ENCODE peak calls at places on chromosomes 5 and 9, in five cellular contexts. W is A549, N is H1, I is K562, G is HepG2. E is an unnamed sample.

GRCh38 chr9:83199240-83199639 is 136.3 kb upstream of the RASEF start:
- DNase-seq in W (peak; percentile 55), N (no peak), I (no peak), G (peak; percentile 44), E (peak; percentile 25)

GRCh38 chr5:81233080-81233634 is at the start of gene CKMT2:
- DNase-seq in W (no peak), N (peak; percentile 93), I (peak; percentile 10), G (peak; percentile 33), E (no peak)

GRCh38 chr5:102772273-102772672 is 17.2 kb downstream of the PAM start:
- DNase-seq in W (no peak), N (no peak), I (no peak), G (no peak), E (no peak)

GRCh38 chr5:100647461-100648230 is 112.5 kb downstream of the FAM174A start:
- DNase-seq in W (no peak), N (no peak), I (peak; percentile 69), G (no peak), E (no peak)

GRCh38 chr5:67161767-67162166 is 34.8 kb downstream of the CD180 start:
- DNase-seq in W (no peak), N (no peak), I (no peak), G (no peak), E (no peak)

GRCh38 chr9:129357773-129358250 is 179.8 kb upstream of the IER5L start:
- DNase-seq in W (no peak), N (no peak), I (no peak), G (no peak), E (no peak)

GRCh38 chr5:128290152-128290858 is 206.7 kb downstream of the SLC12A2 start:
- DNase-seq in W (no peak), N (no peak), I (no peak), G (no peak), E (peak; percentile 33)

GRCh38 chr9:36833954-36834353 is 200.1 kb downstream of the PAX5 start:
- DNase-seq in W (no peak), N (peak; percentile 66), I (no peak), G (no peak), E (no peak)

GRCh38 chr9:134169166-134169565 is 4.8 kb upstream of the RNU6ATAC start:
- DNase-seq in W (no peak), N (no peak), I (no peak), G (no peak), E (no peak)

GRCh38 chr9:88533951-88534455 is 975 bp upstream of the NXNL2 start:
- DNase-seq in W (peak; percentile 78), N (peak; percentile 78), I (peak; percentile 30), G (no peak), E (peak; percentile 57)

GRCh38 chr9:105881654-105882349 is 187.5 kb downstream of the TMEM38B start:
- DNase-seq in W (peak; percentile 47), N (peak; percentile 88), I (peak; percentile 81), G (peak; percentile 65), E (peak; percentile 53)

GRCh38 chr5:109739741-109740140 is 50.0 kb downstream of the MAN2A1 start:
- DNase-seq in W (no peak), N (no peak), I (no peak), G (no peak), E (peak; percentile 55)

GRCh38 chr9:81379655-81380054 is 309.7 kb downstream of the TLE1 start:
- DNase-seq in W (no peak), N (no peak), I (no peak), G (no peak), E (peak; percentile 55)

GRCh38 chr5:149765932-149766331 is 35.8 kb downstream of the PPARGC1B start:
- DNase-seq in W (no peak), N (no peak), I (peak; percentile 54), G (no peak), E (no peak)

GRCh38 chr5:78675956-78676727 is 27.6 kb upstream of the LHFPL2 start:
- DNase-seq in W (no peak), N (no peak), I (no peak), G (no peak), E (no peak)

GRCh38 chr9:112002847-112003457 is 106.3 kb downstream of the UGCG start:
- DNase-seq in W (no peak), N (no peak), I (no peak), G (no peak), E (peak; percentile 91)

GRCh38 chr9:112000743-112001142 is 104.1 kb downstream of the UGCG start:
- DNase-seq in W (no peak), N (no peak), I (no peak), G (no peak), E (no peak)

GRCh38 chr9:112002131-112002846 is 105.7 kb downstream of the UGCG start:
- DNase-seq in W (no peak), N (no peak), I (no peak), G (no peak), E (no peak)

GRCh38 chr9:112005939-112006338 is 109.3 kb downstream of the UGCG start:
- DNase-seq in W (no peak), N (no peak), I (no peak), G (no peak), E (no peak)

DNA sequence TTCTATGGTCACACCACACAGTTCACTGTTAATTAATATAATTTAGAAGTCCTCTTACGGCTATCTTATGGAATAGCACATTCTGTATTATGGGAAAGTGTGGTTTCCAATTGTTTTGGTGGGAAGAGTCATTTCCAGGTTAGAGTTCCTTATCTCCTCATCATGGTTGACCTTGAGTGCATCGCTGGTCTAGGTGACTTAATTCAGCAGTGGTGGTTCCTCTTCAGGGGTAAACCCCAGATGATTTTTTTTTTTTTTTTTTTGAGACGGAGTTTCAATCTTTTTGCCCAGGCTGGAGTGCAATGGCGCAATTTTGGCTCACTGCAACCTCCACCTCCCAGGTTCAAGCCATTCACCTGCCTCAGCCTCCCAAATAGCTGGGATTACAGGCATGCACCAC is 106.9 kb downstream of the UGCG start:
- DNase-seq in W (no peak), N (no peak), I (no peak), G (no peak), E (no peak)
- TF ChIP-seq MAFK in W (no peak), N (no peak), I (no peak), G (no peak), E (no peak)

GRCh38 chr5:154194348-154195329 is 4.1 kb downstream of the GALNT10 start:
- DNase-seq in W (no peak), N (no peak), I (no peak), G (no peak), E (peak; percentile 73)
- TF ChIP-seq MAFK in W (no peak), N (no peak), I (no peak), G (no peak), E (no peak)

DNA sequence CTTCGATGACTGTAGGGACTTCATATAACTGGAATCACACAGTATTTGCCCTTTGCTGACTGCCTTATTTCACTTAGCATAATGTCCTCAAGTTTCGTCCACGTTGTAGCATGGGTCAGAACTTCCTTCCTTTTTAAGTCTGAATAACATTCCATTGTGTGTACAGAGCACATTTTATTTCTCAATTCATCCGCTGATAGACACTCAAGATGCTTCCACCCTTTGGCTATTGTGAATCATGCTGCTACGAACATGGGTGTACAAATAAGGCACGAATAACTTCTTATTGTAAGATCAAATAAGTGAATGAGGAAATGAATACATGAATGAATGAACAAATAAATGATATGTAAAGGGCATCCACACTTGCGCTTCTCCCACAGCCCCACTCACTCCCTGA is 13.0 kb downstream of the BARX1 start:
- DNase-seq in W (no peak), N (no peak), I (no peak), G (no peak), E (no peak)
- TF ChIP-seq MAFK in W (no peak), N (no peak), I (no peak), G (no peak), E (no peak)

DNA sequence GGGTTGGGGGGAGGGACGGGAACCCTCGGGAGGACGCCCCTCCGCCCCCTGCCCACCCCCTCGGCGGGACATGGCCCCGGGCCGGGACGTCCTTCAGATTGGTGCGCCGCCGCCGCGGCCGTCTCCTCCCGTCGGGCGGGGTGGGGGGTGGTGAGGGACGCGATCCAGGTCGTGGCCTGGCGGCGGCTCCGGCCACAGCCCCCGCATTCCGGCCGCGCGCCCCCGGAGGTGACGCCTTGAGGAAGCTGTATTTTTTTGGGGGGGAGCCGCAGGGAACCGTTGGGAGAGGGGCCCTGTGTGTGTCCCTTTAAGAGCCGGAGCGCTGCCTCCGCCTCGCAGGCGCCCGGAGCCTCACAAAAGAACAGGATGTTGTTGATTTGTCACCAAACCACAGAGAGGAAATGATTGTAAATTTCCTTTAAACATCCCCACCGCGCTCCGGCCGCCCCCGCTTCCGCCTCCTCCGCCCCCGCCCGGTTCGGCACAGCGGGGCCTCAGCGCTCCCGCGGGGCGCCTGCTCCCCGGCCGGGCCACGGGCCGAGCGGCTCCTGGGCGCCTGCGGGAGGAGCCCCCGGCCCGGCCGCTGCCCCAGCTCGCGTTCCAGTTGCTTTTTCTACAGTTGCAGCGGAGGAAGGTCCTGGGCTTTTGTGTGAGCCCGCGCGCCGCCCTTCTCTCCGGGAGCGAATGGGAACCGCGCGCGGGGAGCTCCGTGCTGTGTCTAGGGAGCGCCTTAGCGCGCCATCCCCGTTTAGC is 32.1 kb upstream of the SPRY4 start:
- DNase-seq in W (peak; percentile 87), N (peak; percentile 89), I (peak; percentile 93), G (peak; percentile 94), E (peak; percentile 92)
- TF ChIP-seq MAFK in W (no peak), N (no peak), I (no peak), G (no peak), E (no peak)

E was measured in IMR-90.